ENCODE peak calls at places on chromosomes 11 and 22, in six cellular contexts. D is pancreas; P is adipocyte; J is MM.1S; W is naive thymus-derived CD4-positive, alpha-beta T cell; S is esophagus squamous epithelium. A is an unnamed sample.

GRCh38 chr22:29004647-29005371 is 56.8 kb downstream of the C22orf31 start:
- DNase-seq in D (peak; percentile 85), S (no peak), J (no peak), W (no peak), P (no peak), A (peak; percentile 43)

GRCh38 chr11:86940122-86940777 is 14.9 kb downstream of the FZD4 start:
- DNase-seq in D (peak; percentile 48), S (no peak), W (no peak), P (peak; percentile 75), J (no peak), A (no peak)

GRCh38 chr11:107661656-107662055 is 50.2 kb downstream of the SLN start:
- DNase-seq in D (no peak), P (no peak), J (no peak), W (no peak), S (no peak), A (no peak)

GRCh38 chr11:1111545-1112212 is 37.0 kb downstream of the MUC2 start:
- DNase-seq in D (no peak), J (no peak), P (no peak), W (no peak), S (no peak), A (no peak)

GRCh38 chr11:75966546-75967287 is 151.7 kb downstream of the UVRAG start:
- DNase-seq in S (no peak), D (no peak), P (peak; percentile 94), W (no peak), J (no peak), A (no peak)

GRCh38 chr11:2160736-2161259 is at the start of gene INS:
- DNase-seq in J (no peak), P (no peak), S (no peak), W (no peak), D (no peak), A (no peak)

GRCh38 chr11:76232026-76232665 is 25.8 kb upstream of the WNT11 start:
- DNase-seq in S (no peak), J (peak; percentile 83), W (peak; percentile 60), P (no peak), D (no peak), A (no peak)

GRCh38 chr11:119344291-119345010 is 2.1 kb downstream of the MFRP start:
- DNase-seq in S (no peak), W (no peak), D (no peak), J (no peak), P (no peak), A (no peak)

GRCh38 chr11:127454856-127455255 is 454.3 kb upstream of the KIRREL3 start:
- DNase-seq in D (no peak), W (no peak), P (no peak), S (no peak), J (no peak), A (no peak)

GRCh38 chr11:94851864-94852581 is 83.9 kb downstream of the AMOTL1 start:
- DNase-seq in J (no peak), S (no peak), D (no peak), P (no peak), W (no peak), A (no peak)

GRCh38 chr11:70048279-70049024 is 29.7 kb upstream of the ANO1 start:
- DNase-seq in P (no peak), J (no peak), D (no peak), W (no peak), S (no peak), A (no peak)

GRCh38 chr22:42582987-42583386 is 29.2 kb downstream of the SERHL2 start:
- DNase-seq in W (no peak), S (no peak), P (no peak), D (no peak), J (no peak), A (no peak)

GRCh38 chr11:69148806-69149205 is 6.9 kb upstream of the SMIM38 start:
- DNase-seq in D (no peak), W (no peak), J (no peak), S (no peak), P (no peak), A (no peak)

GRCh38 chr11:8232849-8233606 is 30.6 kb downstream of the LMO1 start:
- DNase-seq in D (no peak), W (no peak), P (no peak), S (no peak), J (no peak), A (no peak)

GRCh38 chr11:87437844-87438223 is 400.1 kb downstream of the TMEM135 start:
- DNase-seq in J (no peak), S (no peak), W (no peak), D (no peak), P (peak; percentile 51), A (no peak)

GRCh38 chr11:133520707-133521106 is 11.6 kb downstream of the OPCML start:
- DNase-seq in W (no peak), J (no peak), S (no peak), P (no peak), D (peak; percentile 20), A (no peak)

GRCh38 chr11:44607324-44607962 is 42.0 kb downstream of the CD82 start:
- DNase-seq in W (no peak), S (no peak), P (no peak), D (no peak), J (no peak), A (no peak)

GRCh38 chr22:25536578-25536977 is 27.9 kb upstream of the GRK3 start:
- DNase-seq in S (no peak), P (no peak), W (no peak), D (no peak), J (no peak), A (no peak)

GRCh38 chr11:117182551-117182935 is 4.0 kb downstream of the SIDT2 start:
- DNase-seq in J (no peak), D (no peak), W (no peak), P (no peak), S (no peak), A (no peak)

GRCh38 chr22:39685336-39686177 is 115.0 kb downstream of the CACNA1I start:
- DNase-seq in S (no peak), D (no peak), W (no peak), P (no peak), J (no peak), A (no peak)

GRCh38 chr22:46355369-46355995 is 20.0 kb downstream of the TRMU start:
- DNase-seq in S (no peak), J (peak; percentile 39), W (peak; percentile 57), D (peak; percentile 46), P (peak; percentile 82), A (peak; percentile 75)

GRCh38 chr11:27234043-27234668 is 128.9 kb downstream of the CCDC34 start:
- DNase-seq in P (peak; percentile 87), D (no peak), S (no peak), W (no peak), J (no peak), A (no peak)

GRCh38 chr11:34748036-34748435 is 127.1 kb downstream of the EHF start:
- DNase-seq in P (peak; percentile 51), D (no peak), S (no peak), J (no peak), W (no peak), A (no peak)

GRCh38 chr11:27545946-27546345 is 39.4 kb upstream of the LIN7C start:
- DNase-seq in S (no peak), P (no peak), J (no peak), D (no peak), W (no peak), A (no peak)

GRCh38 chr11:10722307-10722706 is 28.7 kb upstream of the CTR9 start:
- DNase-seq in J (no peak), S (no peak), D (no peak), W (no peak), P (no peak), A (no peak)

GRCh38 chr11:100876826-100877545 is 189.9 kb downstream of the ARHGAP42 start:
- DNase-seq in S (no peak), D (no peak), W (no peak), J (peak; percentile 66), P (peak; percentile 82), A (no peak)

GRCh38 chr11:77854838-77855237 is 33.9 kb downstream of the AAMDC start:
- DNase-seq in D (no peak), W (no peak), S (no peak), J (no peak), P (no peak), A (no peak)

GRCh38 chr11:77851513-77851912 is 30.6 kb downstream of the AAMDC start:
- DNase-seq in P (no peak), J (no peak), W (no peak), S (no peak), D (no peak), A (no peak)
- H3K36me3 ChIP-seq in P (peaks cover 69% of the 10 kb centered on the region), J (no peaks in the 10 kb centered on the region), W (peaks cover 25% of the 10 kb centered on the region), S (no peaks in the 10 kb centered on the region), D (peaks cover 4% of the 10 kb centered on the region), A (peaks cover 11% of the 10 kb centered on the region)

DNA sequence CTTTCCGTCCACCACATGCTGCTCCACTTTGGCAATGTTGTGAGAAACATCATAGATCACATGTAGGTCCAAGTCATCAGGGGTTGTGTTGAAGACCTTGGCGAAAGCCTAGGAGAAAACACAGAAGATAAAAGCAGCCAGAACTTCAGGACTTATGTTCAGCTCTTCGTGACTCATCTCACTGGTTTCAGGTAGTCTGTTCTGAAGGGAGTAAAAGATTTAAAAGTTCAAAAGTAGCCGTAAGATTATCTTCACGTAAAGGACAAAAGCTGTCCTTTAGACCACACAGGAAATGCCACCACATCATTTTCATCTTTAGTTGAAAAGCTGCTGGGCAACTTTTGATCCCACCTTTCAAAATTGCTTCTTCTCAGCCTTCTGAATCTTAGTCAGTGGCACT is 16.9 kb downstream of the RTCB start:
- DNase-seq in W (no peak), S (no peak), P (no peak), J (peak; percentile 82), D (no peak), A (no peak)
- H3K36me3 ChIP-seq in W (peaks cover 89% of the 10 kb centered on the region), S (peaks cover 57% of the 10 kb centered on the region), P (peaks cover 95% of the 10 kb centered on the region), J (peaks cover 27% of the 10 kb centered on the region), D (peaks cover 32% of the 10 kb centered on the region), A (peaks cover 50% of the 10 kb centered on the region)

DNA sequence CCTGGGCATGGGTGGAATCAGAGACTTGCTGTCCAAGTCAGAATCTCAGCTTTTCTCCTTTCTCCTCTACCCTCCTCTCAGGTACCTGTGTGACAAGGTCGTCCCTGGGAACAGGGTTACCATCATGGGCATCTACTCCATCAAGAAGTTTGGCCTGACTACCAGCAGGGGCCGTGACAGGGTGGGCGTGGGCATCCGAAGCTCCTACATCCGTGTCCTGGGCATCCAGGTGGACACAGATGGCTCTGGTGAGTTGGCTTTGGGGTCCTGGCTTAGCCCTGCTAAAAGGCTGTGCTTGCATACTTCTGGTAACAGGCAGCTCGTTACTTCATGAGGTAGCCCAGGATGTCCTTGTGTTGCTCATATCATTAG is 10.7 kb downstream of the MCM5 start:
- DNase-seq in S (no peak), J (no peak), P (no peak), W (no peak), D (no peak), A (no peak)
- H3K36me3 ChIP-seq in S (peaks cover 35% of the 10 kb centered on the region), J (peaks cover 8% of the 10 kb centered on the region), P (peaks cover 12% of the 10 kb centered on the region), W (peaks cover 95% of the 10 kb centered on the region), D (peaks cover 5% of the 10 kb centered on the region), A (peaks cover 16% of the 10 kb centered on the region)

DNA sequence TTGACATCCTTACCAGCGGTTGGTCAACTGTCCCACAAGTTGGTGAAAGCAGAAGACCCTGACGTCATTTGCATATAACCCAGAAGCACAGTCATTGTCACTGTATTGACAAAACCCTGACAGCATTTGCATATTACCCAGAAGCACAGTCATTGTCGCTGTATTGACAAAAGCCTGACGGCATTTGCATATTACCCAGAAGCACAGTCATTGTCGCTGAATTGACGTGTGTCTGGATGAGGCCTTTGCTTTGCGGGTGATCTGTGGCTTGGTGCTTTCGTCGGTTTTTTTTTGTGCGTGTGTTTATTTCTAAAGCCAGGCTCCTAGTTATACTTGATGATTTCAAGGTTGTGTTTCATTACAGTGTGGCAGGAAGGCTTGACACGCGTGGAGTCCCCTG is 1145.2 kb downstream of the BRD1 start:
- DNase-seq in D (no peak), W (no peak), P (no peak), J (no peak), S (no peak), A (no peak)
- H3K36me3 ChIP-seq in D (no peaks in the 10 kb centered on the region), W (no peaks in the 10 kb centered on the region), P (no peaks in the 10 kb centered on the region), J (no peaks in the 10 kb centered on the region), S (no peaks in the 10 kb centered on the region), A (no peaks in the 10 kb centered on the region)

A was measured in lung.